ENCODE peak calls at places on chromosome 12, in eight cellular contexts. W, T, R, M, B, X, F and D are unnamed samples.

GRCh38 chr12:75560167-75560566 is 48.8 kb upstream of the KRR1 start:
- DNase-seq in W (no peak), T (peak), R (peak), M (peak), B (peak), X (no peak), F (peak), D (no peak)

GRCh38 chr12:26636710-26637328 is 196.2 kb downstream of the ITPR2 start:
- DNase-seq in W (no peak), T (peak), R (peak), M (peak), B (peak), X (no peak), F (no peak), D (no peak)

GRCh38 chr12:85951823-85952222 is 77.7 kb downstream of the NTS start:
- DNase-seq in W (no peak), T (peak), R (no peak), M (peak), B (no peak), X (no peak), F (no peak), D (no peak)

GRCh38 chr12:123773375-123773774 is 11.3 kb downstream of the DNAH10 start:
- DNase-seq in W (no peak), T (no peak), R (no peak), M (no peak), B (no peak), X (no peak), F (no peak), D (no peak)

GRCh38 chr12:53252349-53252916 is 15.7 kb upstream of the ESPL1 start:
- DNase-seq in W (no peak), T (no peak), R (no peak), M (peak), B (no peak), X (no peak), F (no peak), D (no peak)

GRCh38 chr12:68119724-68120211 is 39.8 kb downstream of the IFNG start:
- DNase-seq in W (no peak), T (peak), R (no peak), M (no peak), B (no peak), X (peak), F (peak), D (peak)

GRCh38 chr12:19941096-19941495 is 427.2 kb upstream of the PDE3A start:
- DNase-seq in W (no peak), T (no peak), R (no peak), M (no peak), B (no peak), X (no peak), F (no peak), D (no peak)

GRCh38 chr12:51852404-51853137 is 4.1 kb upstream of the FIGNL2 start:
- DNase-seq in W (no peak), T (no peak), R (no peak), M (peak), B (no peak), X (no peak), F (no peak), D (no peak)

GRCh38 chr12:124994435-124994975 is 1.1 kb downstream of the BRI3BP start:
- DNase-seq in W (no peak), T (peak), R (no peak), M (peak), B (no peak), X (no peak), F (peak), D (no peak)

GRCh38 chr12:131323879-131324278 is 370.2 kb downstream of the ADGRD1 start:
- DNase-seq in W (no peak), T (no peak), R (no peak), M (no peak), B (no peak), X (no peak), F (no peak), D (no peak)

GRCh38 chr12:38872181-38872580 is 33.2 kb downstream of the CPNE8 start:
- DNase-seq in W (no peak), T (no peak), R (no peak), M (no peak), B (no peak), X (no peak), F (no peak), D (no peak)